ENCODE peak calls at places on chromosomes 4 and X, in nine cellular contexts. O, M, I, J, X, B, Q, C and P are unnamed samples.
A peak's percentile ranks its signal among the peaks of the same experiment; 100 is the strongest.

GRCh38 chr4:137685357-137685756 is 153.1 kb upstream of the PCDH18 start:
- DNase-seq in O (no peak), M (no peak), I (no peak), J (no peak), X (no peak), B (no peak), Q (no peak), C (no peak), P (no peak)

GRCh38 chrX:11105080-11105479 is 6.1 kb upstream of the HCCS start:
- DNase-seq in O (peak; percentile 56), M (no peak), I (no peak), J (no peak), X (no peak), B (no peak), Q (no peak), C (no peak), P (no peak)

GRCh38 chr4:1072830-1073446 is 40.4 kb downstream of the RNF212 start:
- DNase-seq in O (peak; percentile 28), M (peak; percentile 54), I (peak; percentile 60), J (no peak), X (peak; percentile 67), B (peak; percentile 66), Q (no peak), C (no peak), P (peak; percentile 18)

GRCh38 chrX:56733459-56734046 is 4.5 kb downstream of the NBDY start:
- DNase-seq in O (no peak), M (peak; percentile 43), I (no peak), J (peak; percentile 3), X (peak; percentile 54), B (peak; percentile 71), Q (peak; percentile 71), C (no peak), P (no peak)

GRCh38 chr4:11535333-11535732 is 106.6 kb upstream of the HS3ST1 start:
- DNase-seq in O (no peak), M (no peak), I (no peak), J (no peak), X (no peak), B (no peak), Q (no peak), C (no peak), P (no peak)

GRCh38 chr4:112975567-112976355 is 73.7 kb upstream of the ANK2 start:
- DNase-seq in O (peak; percentile 4), M (no peak), I (no peak), J (no peak), X (no peak), B (no peak), Q (no peak), C (no peak), P (no peak)

GRCh38 chr4:78876568-78877320 is 62.5 kb downstream of the PAQR3 start:
- DNase-seq in O (no peak), M (no peak), I (no peak), J (peak; percentile 2), X (peak; percentile 34), B (no peak), Q (no peak), C (peak; percentile 48), P (no peak)

GRCh38 chr4:183422962-183423653 is 21.3 kb upstream of the CDKN2AIP start:
- DNase-seq in O (peak; percentile 67), M (no peak), I (no peak), J (no peak), X (no peak), B (no peak), Q (no peak), C (no peak), P (no peak)

DNA sequence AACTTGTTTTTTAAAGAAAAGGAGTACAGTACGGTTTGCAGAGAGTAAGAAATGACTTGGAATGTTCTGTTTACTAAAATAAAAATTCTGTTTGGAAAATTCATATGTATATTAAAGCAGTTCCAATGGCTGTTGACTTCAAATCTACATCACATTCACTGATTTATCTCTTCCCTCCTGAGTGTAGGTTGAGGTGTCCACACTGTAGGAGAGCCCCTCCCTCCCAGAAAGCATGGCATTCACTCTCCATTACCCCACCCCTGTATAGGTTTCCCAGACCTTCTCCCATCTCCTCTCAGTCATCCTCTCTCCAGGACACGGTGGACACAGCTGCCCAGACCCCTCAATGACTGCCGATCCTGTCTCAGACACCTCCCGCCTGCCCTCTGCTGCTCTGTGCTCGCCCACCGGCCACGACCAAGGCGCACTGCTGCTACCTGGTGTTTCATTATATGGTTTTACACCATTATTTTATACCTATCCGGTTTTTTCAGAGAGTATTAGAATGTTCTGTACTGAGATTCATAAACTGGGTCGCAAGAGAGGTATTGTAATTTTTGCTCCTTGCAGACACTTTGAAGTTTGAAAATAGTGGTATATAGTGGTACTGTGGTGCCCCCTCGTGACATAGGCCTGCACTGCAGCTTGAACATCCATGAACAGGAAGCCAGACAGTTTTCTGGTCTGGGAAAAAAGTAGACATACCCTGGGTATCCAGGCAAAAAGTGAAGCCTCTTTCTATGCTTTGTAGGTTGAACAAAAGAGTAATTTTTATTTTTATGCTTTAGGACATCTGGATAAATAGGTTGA is 38.8 kb upstream of the BEX4 start:
- DNase-seq in O (peak; percentile 8), M (peak; percentile 52), I (peak; percentile 82), J (no peak), X (peak; percentile 19), B (peak; percentile 75), Q (peak; percentile 64), C (peak; percentile 16), P (peak; percentile 5)
- H3K4me3 ChIP-seq in O (peak overlapping the region; percentile 48), M (no peak overlapping the region), I (no peak overlapping the region), J (peak overlapping the region; percentile 17), X (no peak overlapping the region), B (no peak overlapping the region), Q (no peak overlapping the region), C (peak overlapping the region; percentile 18), P (no peak overlapping the region)

GRCh38 chr4:186019264-186019663 is 49.7 kb upstream of the TLR3 start:
- DNase-seq in O (no peak), M (no peak), I (no peak), J (no peak), X (no peak), B (no peak), Q (no peak), C (no peak), P (no peak)

GRCh38 chr4:186020106-186020792 is 48.7 kb upstream of the TLR3 start:
- DNase-seq in O (no peak), M (no peak), I (no peak), J (no peak), X (no peak), B (peak; percentile 50), Q (no peak), C (no peak), P (no peak)

GRCh38 chr4:186018756-186019155 is 50.2 kb upstream of the TLR3 start:
- DNase-seq in O (no peak), M (no peak), I (no peak), J (no peak), X (no peak), B (peak; percentile 26), Q (no peak), C (no peak), P (no peak)

GRCh38 chr4:186021461-186022167 is 47.3 kb upstream of the TLR3 start:
- DNase-seq in O (peak; percentile 15), M (no peak), I (no peak), J (no peak), X (peak; percentile 44), B (no peak), Q (no peak), C (no peak), P (no peak)

GRCh38 chr4:186020793-186021407 is 48.1 kb upstream of the TLR3 start:
- DNase-seq in O (no peak), M (no peak), I (no peak), J (no peak), X (no peak), B (no peak), Q (no peak), C (no peak), P (no peak)
- H3K4me3 ChIP-seq in O (no peak overlapping the region), M (no peak overlapping the region), I (no peak overlapping the region), J (no peak overlapping the region), X (no peak overlapping the region), B (peak overlapping the region; percentile 37), Q (peak overlapping the region; percentile 42), C (no peak overlapping the region), P (no peak overlapping the region)

GRCh38 chr4:92253986-92254671 is 49.6 kb upstream of the GRID2 start:
- DNase-seq in O (no peak), M (no peak), I (no peak), J (no peak), X (no peak), B (no peak), Q (no peak), C (no peak), P (no peak)

GRCh38 chr4:92255920-92256244 is 47.9 kb upstream of the GRID2 start:
- DNase-seq in O (no peak), M (no peak), I (no peak), J (no peak), X (no peak), B (no peak), Q (no peak), C (no peak), P (no peak)

GRCh38 chr4:92253550-92253949 is 50.2 kb upstream of the GRID2 start:
- DNase-seq in O (no peak), M (no peak), I (no peak), J (no peak), X (no peak), B (no peak), Q (no peak), C (no peak), P (no peak)

GRCh38 chr4:92252846-92253245 is 50.9 kb upstream of the GRID2 start:
- DNase-seq in O (no peak), M (no peak), I (no peak), J (no peak), X (no peak), B (no peak), Q (no peak), C (no peak), P (no peak)

DNA sequence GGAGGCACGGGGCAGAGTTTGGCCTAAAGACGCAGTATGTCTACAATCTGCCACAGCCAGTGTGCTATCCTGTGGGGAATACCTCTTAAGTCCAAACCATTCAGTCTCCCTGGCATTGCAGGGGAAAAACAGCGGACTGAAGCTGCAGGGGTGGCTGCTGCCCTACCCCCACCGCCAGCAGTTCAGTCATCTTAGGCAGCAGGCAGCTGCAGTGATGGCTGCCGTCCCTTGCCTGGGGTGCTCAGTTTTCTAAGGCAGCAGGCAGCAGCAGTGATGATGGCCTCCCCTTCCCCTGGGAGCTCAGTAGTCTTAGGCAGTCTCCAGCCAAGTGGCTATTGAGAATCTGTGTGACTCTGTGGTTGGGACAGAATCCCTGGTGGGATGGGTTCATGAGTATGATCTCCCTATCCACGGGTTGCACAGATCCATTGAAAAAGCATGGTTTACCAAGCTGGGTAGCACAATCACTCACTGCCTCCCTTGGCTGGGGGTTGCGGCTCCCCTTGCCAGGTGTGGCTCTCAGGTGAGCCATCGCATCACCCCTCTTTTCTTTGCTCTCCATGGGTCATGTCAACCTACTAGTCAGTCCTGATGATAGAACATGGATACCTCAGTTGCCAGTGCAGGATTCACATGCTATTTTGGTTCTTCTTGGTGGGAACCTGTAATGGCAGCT is 48.9 kb upstream of the GRID2 start:
- DNase-seq in O (no peak), M (no peak), I (no peak), J (no peak), X (no peak), B (no peak), Q (no peak), C (no peak), P (no peak)
- H3K4me3 ChIP-seq in O (no peak overlapping the region), M (no peak overlapping the region), I (no peak overlapping the region), J (no peak overlapping the region), X (no peak overlapping the region), B (no peak overlapping the region), Q (no peak overlapping the region), C (no peak overlapping the region), P (no peak overlapping the region)

GRCh38 chr4:98658287-98659105 is at the start of gene TSPAN5:
- DNase-seq in O (peak; percentile 57), M (peak; percentile 73), I (peak; percentile 93), J (no peak), X (peak; percentile 3), B (peak; percentile 65), Q (peak; percentile 84), C (no peak), P (no peak)

GRCh38 chr4:98659106-98659592 is 738 bp upstream of the TSPAN5 start:
- DNase-seq in O (peak; percentile 53), M (no peak), I (no peak), J (no peak), X (no peak), B (no peak), Q (no peak), C (no peak), P (no peak)

GRCh38 chr4:98653890-98654867 is 4.2 kb downstream of the TSPAN5 start:
- DNase-seq in O (peak; percentile 98), M (no peak), I (no peak), J (peak; percentile 91), X (no peak), B (no peak), Q (peak; percentile 72), C (no peak), P (no peak)

GRCh38 chr4:98657531-98658286 is 702 bp downstream of the TSPAN5 start:
- DNase-seq in O (peak; percentile 68), M (peak; percentile 22), I (peak; percentile 78), J (no peak), X (no peak), B (no peak), Q (no peak), C (no peak), P (no peak)

DNA sequence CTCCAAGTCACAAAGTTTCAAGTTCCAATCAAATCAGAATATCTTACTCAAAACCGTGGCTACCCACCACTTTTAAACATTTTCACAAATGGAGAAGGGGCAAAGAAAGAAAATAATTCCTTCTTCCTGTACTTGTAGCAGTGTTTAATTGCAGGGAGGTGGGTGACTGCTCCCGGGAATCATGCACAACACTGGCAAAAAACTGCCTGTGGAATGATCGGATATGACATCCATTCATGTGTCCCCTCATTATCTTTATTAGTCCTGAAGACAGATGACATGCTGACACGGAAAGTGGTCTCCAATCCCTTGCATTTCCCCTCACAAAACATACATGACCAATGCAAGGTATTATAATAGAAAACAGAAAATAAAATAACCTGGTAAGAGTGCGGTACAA is 2.0 kb downstream of the TSPAN5 start:
- DNase-seq in O (no peak), M (no peak), I (no peak), J (no peak), X (no peak), B (no peak), Q (no peak), C (no peak), P (no peak)
- H3K4me3 ChIP-seq in O (peak overlapping the region; percentile 98), M (peak overlapping the region; percentile 61), I (no peak overlapping the region), J (peak overlapping the region; percentile 97), X (no peak overlapping the region), B (no peak overlapping the region), Q (peak overlapping the region; percentile 82), C (no peak overlapping the region), P (no peak overlapping the region)